ENCODE peak calls at places on chromosomes 16 and 17, in five cellular contexts. Q is GM12878, K is HCT116, G is GM23338, X is K562. Y is an unnamed sample.

GRCh38 chr16:49022351-49022963 is 259.2 kb downstream of the CBLN1 start:
- ATAC-seq in Q (no peak), K (peak; percentile 40), G (no peak), X (no peak), Y (no peak)

GRCh38 chr16:28524544-28525179 is 14.1 kb downstream of the NUPR1 start:
- ATAC-seq in Q (peak; percentile 61), K (peak; percentile 36), G (no peak), X (peak; percentile 96), Y (no peak)

GRCh38 chr17:14301279-14301760 is 439 bp downstream of the HS3ST3B1 start:
- ATAC-seq in Q (no peak), K (peak; percentile 36), G (peak; percentile 1), X (peak; percentile 6), Y (no peak)

GRCh38 chr17:7014261-7014994 is 2.0 kb downstream of the RNASEK start:
- ATAC-seq in Q (peak; percentile 89), K (peak; percentile 92), G (peak; percentile 90), X (peak; percentile 92), Y (peak; percentile 94)

GRCh38 chr16:87831421-87832136 is 37.7 kb downstream of the SLC7A5 start:
- ATAC-seq in Q (no peak), K (no peak), G (no peak), X (peak; percentile 2), Y (no peak)

GRCh38 chr17:74757931-74758845 is 9.8 kb downstream of the NHERF1 start:
- ATAC-seq in Q (no peak), K (peak; percentile 71), G (no peak), X (no peak), Y (peak; percentile 37)

GRCh38 chr16:11916524-11917285 is 949 bp upstream of the GSPT1 start:
- ATAC-seq in Q (no peak), K (no peak), G (no peak), X (no peak), Y (no peak)

GRCh38 chr16:85598141-85598540 is 15.0 kb upstream of the GSE1 start:
- ATAC-seq in Q (no peak), K (no peak), G (no peak), X (no peak), Y (no peak)

GRCh38 chr16:14641877-14642276 is 9.1 kb downstream of the BFAR start:
- ATAC-seq in Q (peak; percentile 38), K (peak; percentile 72), G (peak; percentile 73), X (peak; percentile 71), Y (no peak)

GRCh38 chr17:17151055-17151454 is 55.1 kb downstream of the PLD6 start:
- ATAC-seq in Q (peak; percentile 35), K (no peak), G (no peak), X (no peak), Y (no peak)

GRCh38 chr17:35046740-35047283 is 16.7 kb downstream of the RFFL start:
- ATAC-seq in Q (peak; percentile 87), K (no peak), G (no peak), X (peak; percentile 74), Y (no peak)

GRCh38 chr16:88570691-88571092 is 489 bp downstream of the ZC3H18 start:
- ATAC-seq in Q (peak; percentile 42), K (peak; percentile 44), G (no peak), X (peak; percentile 45), Y (no peak)

GRCh38 chr17:77054926-77055325 is 85.8 kb upstream of the SEC14L1 start:
- ATAC-seq in Q (no peak), K (no peak), G (peak; percentile 27), X (peak; percentile 60), Y (no peak)

GRCh38 chr16:75472908-75473877 is 8.7 kb upstream of the TMEM170A start:
- ATAC-seq in Q (no peak), K (no peak), G (no peak), X (no peak), Y (no peak)

GRCh38 chr16:13402601-13403000 is 501.2 kb downstream of the SHISA9 start:
- ATAC-seq in Q (no peak), K (no peak), G (no peak), X (no peak), Y (no peak)

GRCh38 chr17:2939714-2940351 is 123.6 kb downstream of the OR1D5 start:
- ATAC-seq in Q (no peak), K (no peak), G (peak; percentile 15), X (no peak), Y (peak; percentile 13)

GRCh38 chr17:76599699-76600460 is 14.2 kb upstream of the ST6GALNAC2 start:
- ATAC-seq in Q (no peak), K (no peak), G (no peak), X (no peak), Y (peak; percentile 39)

GRCh38 chr17:74283371-74283673 is 9.3 kb downstream of the DNAI2 start:
- ATAC-seq in Q (no peak), K (no peak), G (no peak), X (no peak), Y (no peak)

GRCh38 chr16:85396879-85397871 is 215.9 kb upstream of the GSE1 start:
- ATAC-seq in Q (peak; percentile 54), K (peak; percentile 60), G (peak; percentile 8), X (peak; percentile 70), Y (no peak)

GRCh38 chr17:72033311-72033710 is 87.5 kb upstream of the SOX9 start:
- ATAC-seq in Q (no peak), K (no peak), G (no peak), X (no peak), Y (no peak)

GRCh38 chr17:82297280-82297803 is 20.1 kb downstream of the CD7 start:
- ATAC-seq in Q (peak; percentile 51), K (peak; percentile 10), G (no peak), X (no peak), Y (peak; percentile 34)
- TF ChIP-seq POLR2AphosphoS5 in Q (no peak), K (no peak), G (no peak), X (no peak), Y (peak; percentile 94)

DNA sequence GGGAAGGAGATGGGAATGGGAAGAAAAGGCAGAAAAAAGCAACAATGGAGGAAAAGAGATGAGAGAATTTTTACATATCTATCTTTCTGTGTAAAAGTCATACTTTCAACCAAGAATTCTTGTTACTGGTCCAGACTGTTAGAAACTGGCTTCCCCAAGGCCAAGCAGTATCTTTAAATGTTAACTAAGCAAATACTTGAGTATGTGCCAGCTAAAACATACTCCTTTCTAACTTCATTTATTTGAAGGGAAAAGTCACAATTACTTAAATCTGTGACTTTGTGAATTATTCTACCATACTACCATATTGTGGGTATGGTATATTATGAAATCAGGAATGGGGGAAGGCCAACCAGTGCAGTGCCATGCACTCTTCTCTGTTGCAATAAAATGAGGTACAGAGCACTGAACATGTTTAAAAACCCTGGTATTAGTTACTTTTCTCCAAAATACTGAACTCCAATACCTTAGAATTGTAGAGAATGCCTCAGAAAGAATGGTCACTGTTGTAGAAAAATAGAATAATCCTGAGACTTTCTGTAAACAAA is 92.3 kb upstream of the C17orf78 start:
- ATAC-seq in Q (no peak), K (no peak), G (no peak), X (no peak), Y (no peak)
- H3K36me3 ChIP-seq in Q (peaks cover 9% of the 10 kb centered on the region), K (peaks cover 2% of the 10 kb centered on the region), G (peaks cover 10% of the 10 kb centered on the region), X (peaks cover 67% of the 10 kb centered on the region), Y (peaks cover 25% of the 10 kb centered on the region)

DNA sequence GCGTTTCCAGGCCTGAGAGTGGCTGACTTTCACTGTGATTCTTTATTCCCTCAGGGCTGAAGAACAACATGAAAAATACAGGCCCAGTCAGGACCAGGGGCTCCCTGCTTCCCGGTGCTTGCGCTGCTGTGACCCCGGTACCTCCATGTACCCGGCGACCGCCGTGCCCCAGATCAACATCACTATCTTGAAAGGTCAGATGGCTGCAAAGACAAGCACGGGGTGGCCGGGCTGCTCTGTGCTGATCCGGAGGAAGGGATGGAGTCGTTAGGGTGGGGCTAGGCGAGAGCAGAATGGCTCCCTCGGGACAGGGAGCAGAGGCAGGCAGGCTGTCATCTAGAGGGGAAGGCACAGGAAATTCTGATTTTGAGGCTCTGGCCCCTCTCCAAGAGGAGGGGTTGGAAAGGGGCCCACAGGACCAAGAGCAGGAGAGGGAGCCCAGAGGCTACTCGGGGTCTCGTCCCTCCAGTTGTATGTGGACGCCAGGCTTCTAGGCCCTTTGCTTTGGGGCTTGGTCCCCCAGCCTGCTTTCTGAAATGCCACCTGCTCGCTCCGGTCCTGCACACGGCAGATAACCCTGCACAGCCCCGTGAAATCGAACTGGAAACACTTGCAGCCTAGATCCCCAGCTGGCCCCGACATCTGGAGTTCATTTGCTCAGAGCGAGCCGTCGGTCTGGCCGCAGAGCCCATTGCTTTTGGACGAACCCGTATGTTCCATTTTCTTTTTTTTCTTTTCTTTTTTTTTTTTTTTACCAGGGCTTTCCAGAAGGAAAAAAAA is 22.7 kb downstream of the C1QTNF1 start:
- ATAC-seq in Q (no peak), K (no peak), G (no peak), X (no peak), Y (no peak)
- H3K4me1 ChIP-seq in Q (no peaks in the 10 kb centered on the region), K (no peaks in the 10 kb centered on the region), G (no peaks in the 10 kb centered on the region), X (peaks cover 17% of the 10 kb centered on the region), Y (peaks cover 45% of the 10 kb centered on the region)

DNA sequence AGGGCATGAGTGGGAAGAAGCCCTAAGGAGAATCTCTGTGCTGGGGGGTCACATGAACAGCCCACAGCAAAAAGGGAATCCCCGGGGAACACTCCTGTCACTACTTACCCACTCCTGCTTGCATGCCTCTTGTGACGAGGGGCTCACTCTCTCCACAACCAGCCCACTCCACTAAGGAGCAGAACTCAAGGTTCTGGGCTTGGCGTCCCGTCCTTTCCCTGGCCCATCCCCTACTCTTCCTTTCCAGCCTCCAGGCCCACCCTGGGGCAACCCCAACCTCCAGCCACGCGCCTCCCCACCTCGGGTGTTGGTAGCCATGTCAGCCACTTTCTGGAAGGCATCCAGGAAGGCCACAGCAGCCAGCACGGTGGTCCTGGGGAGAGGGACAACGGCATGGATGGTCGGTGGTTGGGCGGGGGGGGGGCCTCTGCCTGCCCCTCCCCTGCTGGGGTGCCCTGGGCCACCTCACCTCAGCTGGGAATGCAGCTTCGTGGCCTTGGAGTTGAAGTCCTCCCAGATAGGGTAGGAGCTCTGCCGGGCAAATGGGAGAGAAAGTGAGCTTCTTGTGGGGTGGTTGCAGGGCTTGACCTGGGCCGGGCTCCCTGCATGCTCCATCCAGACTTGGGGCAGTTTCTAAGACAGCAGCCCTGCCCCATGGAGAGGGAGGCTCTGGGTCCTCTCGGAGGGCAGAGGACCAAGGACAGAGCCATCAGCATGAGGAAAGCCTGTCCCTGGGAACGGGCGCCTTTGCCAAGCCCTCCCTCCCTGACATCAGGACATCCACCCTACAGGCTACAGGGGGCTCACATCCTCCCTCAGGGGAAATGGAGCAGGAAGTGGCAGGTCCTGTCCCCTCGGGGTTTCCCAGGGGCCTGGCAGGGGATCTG is 5.1 kb downstream of the MTSS2 start:
- ATAC-seq in Q (no peak), K (no peak), G (no peak), X (no peak), Y (no peak)
- TF ChIP-seq POLR2AphosphoS5 in Q (no peak), K (no peak), G (no peak), X (no peak), Y (no peak)

DNA sequence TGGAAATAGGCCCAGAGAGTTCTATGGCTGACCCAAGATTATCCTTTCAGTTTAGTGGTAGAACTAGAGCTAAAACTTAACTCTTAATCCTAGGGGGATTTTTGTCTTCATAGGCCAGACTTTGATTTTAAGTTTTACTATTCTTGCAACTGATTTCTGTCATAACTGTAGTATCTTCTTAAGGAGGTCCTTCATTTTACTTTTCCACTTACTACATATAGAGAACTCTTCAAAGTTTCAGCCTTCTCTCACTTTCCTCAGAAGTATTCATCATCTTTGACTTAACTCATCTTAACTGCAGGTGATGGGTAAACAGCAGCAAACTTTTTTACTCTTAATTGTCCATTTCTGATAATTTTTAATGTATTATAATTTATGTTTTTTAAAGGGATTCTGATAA is 23.4 kb downstream of the RBBP6 start:
- ATAC-seq in Q (no peak), K (no peak), G (no peak), X (no peak), Y (no peak)
- H3K36me3 ChIP-seq in Q (peaks cover 38% of the 10 kb centered on the region), K (peaks cover 78% of the 10 kb centered on the region), G (peaks cover 73% of the 10 kb centered on the region), X (peaks cover 97% of the 10 kb centered on the region), Y (peaks cover 22% of the 10 kb centered on the region)

GRCh38 chr17:36937001-36937960 is at the start of gene LHX1:
- ATAC-seq in Q (no peak), K (no peak), G (peak; percentile 0), X (peak; percentile 10), Y (no peak)
- H3K4me1 ChIP-seq in Q (no peaks in the 10 kb centered on the region), K (peaks cover 2% of the 10 kb centered on the region), G (peaks cover 72% of the 10 kb centered on the region), X (peaks cover 60% of the 10 kb centered on the region), Y (peaks cover 91% of the 10 kb centered on the region)